ENCODE peak calls at places on chromosomes 5 and 9, in four cellular contexts. T, O, R and H are unnamed samples.

GRCh38 chr9:115117999-115118470 is at the start of gene TNC:
- DNase-seq in T (peak), R (peak), O (peak), H (no peak)

GRCh38 chr9:129198737-129199435 is 20.8 kb upstream of the IER5L start:
- DNase-seq in T (no peak), O (no peak), R (no peak), H (no peak)

GRCh38 chr5:88109806-88110205 is 158.8 kb downstream of the TMEM161B start:
- DNase-seq in O (no peak), R (peak), T (peak), H (no peak)

GRCh38 chr5:100479079-100479688 is 56.0 kb upstream of the FAM174A start:
- DNase-seq in T (peak), R (peak), O (no peak), H (peak)

GRCh38 chr5:132003170-132003744 is 8.2 kb downstream of the ACSL6 start:
- DNase-seq in R (no peak), T (peak), O (peak), H (no peak)

GRCh38 chr5:150676578-150676977 is 15.5 kb downstream of the MYOZ3 start:
- DNase-seq in O (no peak), R (no peak), T (no peak), H (no peak)

GRCh38 chr5:180204420-180204819 is 4.6 kb downstream of the RASGEF1C start:
- DNase-seq in R (no peak), O (no peak), T (no peak), H (no peak)

GRCh38 chr5:81506900-81507588 is 113.1 kb upstream of the ACOT12 start:
- DNase-seq in R (peak), O (no peak), T (peak), H (peak)

GRCh38 chr9:76294301-76294700 is 99.9 kb downstream of the RFK start:
- DNase-seq in T (no peak), O (no peak), R (no peak), H (no peak)

GRCh38 chr9:18149457-18150011 is 324.4 kb upstream of the ADAMTSL1 start:
- DNase-seq in T (no peak), R (no peak), O (no peak), H (no peak)

GRCh38 chr5:119792154-119792799 is 162.9 kb downstream of the FAM170A start:
- DNase-seq in R (no peak), O (no peak), T (no peak), H (no peak)

GRCh38 chr9:74556685-74557084 is 59.5 kb downstream of the RORB start:
- DNase-seq in R (peak), T (peak), O (no peak), H (no peak)

GRCh38 chr5:82277613-82277986 is 554 bp downstream of the RPS23 start:
- DNase-seq in O (no peak), R (no peak), T (no peak), H (peak)

GRCh38 chr5:31786001-31786757 is 147.2 kb downstream of the PDZD2 start:
- DNase-seq in T (no peak), O (peak), R (no peak), H (no peak)

GRCh38 chr5:131114754-131115153 is 50.3 kb downstream of the HINT1 start:
- DNase-seq in O (no peak), T (no peak), R (no peak), H (peak)

GRCh38 chr5:138275895-138276294 is 1.5 kb upstream of the GFRA3 start:
- DNase-seq in R (no peak), T (no peak), O (no peak), H (no peak)

GRCh38 chr5:33231214-33231710 is 209.5 kb upstream of the TARS1 start:
- DNase-seq in R (peak), T (peak), O (no peak), H (no peak)

GRCh38 chr9:38038307-38039089 is 30.5 kb downstream of the SHB start:
- DNase-seq in O (no peak), R (no peak), T (no peak), H (no peak)

GRCh38 chr5:61357745-61358144 is 25.7 kb downstream of the ZSWIM6 start:
- DNase-seq in T (no peak), R (no peak), O (no peak), H (no peak)

GRCh38 chr9:16191691-16192402 is 639.0 kb downstream of the CCDC171 start:
- DNase-seq in R (peak), O (peak), T (peak), H (no peak)

GRCh38 chr9:77215874-77216273 is 38.5 kb downstream of the VPS13A start:
- DNase-seq in R (no peak), T (peak), O (no peak), H (no peak)

GRCh38 chr5:147534172-147534951 is 24.5 kb upstream of the DPYSL3 start:
- DNase-seq in R (peak), T (peak), O (no peak), H (no peak)

GRCh38 chr9:38434365-38434764 is 10.1 kb upstream of the IGFBPL1 start:
- DNase-seq in R (no peak), T (no peak), O (no peak), H (no peak)

GRCh38 chr9:88809836-88810235 is 181.4 kb upstream of the S1PR3 start:
- DNase-seq in O (no peak), R (no peak), T (no peak), H (peak)

GRCh38 chr5:40689442-40689841 is 9.7 kb downstream of the PTGER4 start:
- DNase-seq in R (peak), O (no peak), T (peak), H (no peak)

GRCh38 chr9:118991366-118992285 is 377.6 kb downstream of the BRINP1 start:
- DNase-seq in T (peak), R (peak), O (no peak), H (no peak)

GRCh38 chr5:175347027-175347426 is 97.0 kb downstream of the DRD1 start:
- DNase-seq in O (no peak), R (peak), T (peak), H (no peak)

GRCh38 chr9:91273853-91274552 is 87.7 kb downstream of the AUH start:
- DNase-seq in T (peak), R (peak), O (no peak), H (peak)

GRCh38 chr9:83062011-83062652 is 810 bp downstream of the RASEF start:
- DNase-seq in T (peak), R (peak), O (peak), H (peak)

GRCh38 chr5:143721960-143722359 is 90.0 kb upstream of the HMHB1 start:
- DNase-seq in O (no peak), R (no peak), T (no peak), H (no peak)

GRCh38 chr9:86396412-86396811 is 42.2 kb upstream of the TUT7 start:
- DNase-seq in O (no peak), R (no peak), T (no peak), H (no peak)

GRCh38 chr5:158484246-158484645 is 615.5 kb downstream of the EBF1 start:
- DNase-seq in R (no peak), T (no peak), O (no peak), H (no peak)

GRCh38 chr5:149658299-149658698 is 71.8 kb upstream of the PPARGC1B start:
- DNase-seq in O (no peak), T (no peak), R (no peak), H (no peak)

GRCh38 chr9:107760469-107761242 is 271.1 kb upstream of the KLF4 start:
- DNase-seq in O (peak), T (no peak), R (no peak), H (no peak)

GRCh38 chr9:126454250-126454649 is 127.6 kb downstream of the MVB12B start:
- DNase-seq in O (no peak), R (no peak), T (no peak), H (no peak)

GRCh38 chr5:127203818-127204217 is 86.8 kb upstream of the MEGF10 start:
- DNase-seq in T (peak), O (no peak), R (peak), H (no peak)

GRCh38 chr5:40360685-40361084 is 319.0 kb upstream of the PTGER4 start:
- DNase-seq in T (no peak), O (no peak), R (no peak), H (no peak)

GRCh38 chr5:142356716-142357468 is 32.1 kb upstream of the SPRY4 start:
- DNase-seq in O (peak), R (peak), T (peak), H (no peak)
- H3K4me3 ChIP-seq in O (peak), R (peak), T (peak), H (peak)

GRCh38 chr9:137027369-137028012 is 546 bp downstream of the ABCA2 start:
- DNase-seq in T (peak), O (no peak), R (no peak), H (no peak)

GRCh38 chr9:137030006-137030405 is 1.9 kb downstream of the FUT7 start:
- DNase-seq in O (no peak), R (no peak), T (no peak), H (no peak)

GRCh38 chr9:137029058-137029922 is 1.3 kb upstream of the ABCA2 start:
- DNase-seq in R (no peak), T (peak), O (peak), H (no peak)

GRCh38 chr9:137028013-137028280 is at the start of gene ABCA2:
- DNase-seq in T (peak), R (no peak), O (no peak), H (no peak)

GRCh38 chr9:137028281-137029057 is 432 bp upstream of the ABCA2 start:
- DNase-seq in R (no peak), O (peak), T (no peak), H (no peak)
- TF ChIP-seq CTCF in R (no peak), O (no peak), T (no peak), H (peak)

DNA sequence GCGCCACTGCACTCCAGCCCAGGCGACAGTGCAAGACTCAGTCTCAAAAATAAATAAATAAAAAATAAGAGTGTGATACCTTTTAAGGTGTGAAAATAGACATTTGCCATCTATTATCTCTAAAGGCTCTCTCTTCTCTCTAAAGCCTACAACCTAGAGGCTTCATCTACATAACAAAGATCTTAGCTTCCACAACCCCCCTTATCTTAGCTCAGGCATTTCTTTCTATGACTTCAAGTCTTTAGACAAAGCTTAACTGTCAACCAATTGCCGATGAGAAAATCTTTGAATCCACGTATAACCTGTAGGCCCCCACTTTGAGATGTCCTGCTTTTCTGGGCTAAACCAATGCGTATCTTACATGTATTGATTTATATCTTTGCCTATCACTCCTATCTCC is 64.9 kb upstream of the ADAMTS19 start:
- DNase-seq in R (no peak), O (no peak), T (no peak), H (no peak)
- H3K4me3 ChIP-seq in R (no peak), O (no peak), T (no peak), H (no peak)

GRCh38 chr9:99129091-99129490 is 24.2 kb downstream of the TGFBR1 start:
- DNase-seq in R (no peak), T (no peak), O (no peak), H (no peak)

GRCh38 chr9:99126312-99126711 is 21.4 kb downstream of the TGFBR1 start:
- DNase-seq in T (no peak), O (no peak), R (peak), H (no peak)

GRCh38 chr9:99128133-99128406 is 23.2 kb downstream of the TGFBR1 start:
- DNase-seq in T (no peak), R (no peak), O (no peak), H (no peak)

GRCh38 chr9:99130069-99130468 is 25.2 kb downstream of the TGFBR1 start:
- DNase-seq in R (no peak), T (no peak), O (no peak), H (no peak)

GRCh38 chr9:99127372-99128132 is 22.6 kb downstream of the TGFBR1 start:
- DNase-seq in R (peak), O (no peak), T (peak), H (no peak)
- TF ChIP-seq CTCF in R (no peak), O (no peak), T (no peak), H (no peak)

DNA sequence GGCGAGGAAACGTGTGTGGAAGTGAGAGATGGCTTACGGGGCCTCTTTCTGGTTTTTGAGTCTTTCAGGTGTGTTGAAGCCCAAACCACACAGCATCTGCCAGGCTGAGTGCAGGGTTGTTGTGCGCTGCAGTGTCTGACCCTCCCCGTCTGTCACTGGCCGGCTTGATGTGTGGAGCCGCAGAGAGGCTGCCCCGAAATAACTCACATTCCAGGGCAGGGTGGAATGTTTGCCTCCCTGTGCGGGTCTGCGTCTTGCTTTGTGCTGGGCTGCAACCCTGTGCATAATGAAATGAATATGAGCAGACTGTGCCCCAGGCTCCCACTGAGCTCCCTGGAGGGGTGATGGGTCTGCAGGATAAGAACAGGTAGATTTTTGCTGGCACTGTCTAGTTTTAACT is 9.9 kb upstream of the PLEKHG4B start:
- DNase-seq in R (peak), O (no peak), T (peak), H (no peak)
- H3K4me3 ChIP-seq in R (no peak), O (no peak), T (no peak), H (no peak)

GRCh38 chr5:73312146-73312871 is 136.3 kb downstream of the FOXD1 start:
- DNase-seq in T (peak), O (no peak), R (peak), H (no peak)
- TF ChIP-seq CTCF in T (peak), O (no peak), R (peak), H (no peak)

GRCh38 chr9:975740-976257 is 656 bp upstream of the DMRT3 start:
- DNase-seq in T (no peak), O (no peak), R (no peak), H (no peak)
- H3K4me3 ChIP-seq in T (no peak), O (no peak), R (no peak), H (no peak)

GRCh38 chr9:93288341-93288740 is 104.4 kb downstream of the WNK2 start:
- DNase-seq in R (no peak), O (no peak), T (no peak), H (no peak)
- TF ChIP-seq CTCF in R (no peak), O (peak), T (no peak), H (no peak)

GRCh38 chr9:97703437-97704326 is 6.5 kb upstream of the XPA start:
- DNase-seq in T (peak), R (peak), O (no peak), H (no peak)

GRCh38 chr9:97706246-97706645 is 9.1 kb upstream of the XPA start:
- DNase-seq in T (peak), R (peak), O (no peak), H (no peak)

GRCh38 chr9:97704851-97705250 is 7.7 kb upstream of the XPA start:
- DNase-seq in O (no peak), R (no peak), T (peak), H (no peak)

GRCh38 chr9:97705354-97705950 is 8.3 kb upstream of the XPA start:
- DNase-seq in O (no peak), T (peak), R (peak), H (no peak)

DNA sequence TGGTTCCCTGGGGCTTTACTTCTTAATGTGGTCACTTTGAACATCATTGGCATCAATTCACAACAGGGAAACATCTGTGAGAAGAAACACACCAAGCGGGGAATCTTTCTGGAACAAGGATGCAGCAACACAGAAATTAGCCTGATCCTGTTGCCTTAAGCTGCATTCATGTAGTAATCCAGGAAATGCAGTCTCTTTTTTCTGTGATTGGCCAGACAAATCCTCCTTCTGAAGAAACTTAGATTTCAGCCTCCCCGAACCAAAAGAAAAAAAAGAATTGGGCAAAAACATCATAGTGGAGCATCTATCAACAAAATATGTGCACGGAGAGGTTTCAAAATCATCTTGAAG is 7.2 kb upstream of the XPA start:
- DNase-seq in R (no peak), T (no peak), O (no peak), H (no peak)
- H3K4me3 ChIP-seq in R (peak), T (no peak), O (no peak), H (no peak)